ENCODE peak calls at places on chromosomes 12 and 14, in four cellular contexts. R is upper lobe of left lung, M is pancreas, U is right lobe of liver. B is an unnamed sample. For H3K36me3, the result is how much of the 10 kb centered on the place peaks cover.

GRCh38 chr14:35405304-35405996 is 901 bp upstream of the NFKBIA start:
- DNase-seq in R (peak), M (no peak), U (no peak), B (peak)

GRCh38 chr14:105204206-105204930 is 23.3 kb upstream of the NUDT14 start:
- DNase-seq in R (peak), M (peak), U (peak), B (peak)

GRCh38 chr12:122947352-122947792 is 18.9 kb downstream of the ABCB9 start:
- DNase-seq in R (peak), M (no peak), U (no peak), B (peak)

GRCh38 chr12:47838286-47838931 is 18.7 kb upstream of the HDAC7 start:
- DNase-seq in R (no peak), M (no peak), U (no peak), B (peak)

GRCh38 chr12:52690351-52691075 is 10.3 kb upstream of the KRT1 start:
- DNase-seq in R (no peak), M (no peak), U (no peak), B (no peak)

GRCh38 chr14:48936352-48936751 is 649.8 kb downstream of the RPS29 start:
- DNase-seq in R (no peak), M (no peak), U (no peak), B (no peak)

GRCh38 chr12:28543021-28543890 is 353.0 kb downstream of the CCDC91 start:
- DNase-seq in R (no peak), M (no peak), U (no peak), B (no peak)

GRCh38 chr14:58270628-58271027 is 26.0 kb downstream of the PSMA3 start:
- DNase-seq in R (no peak), M (no peak), U (no peak), B (no peak)

GRCh38 chr14:100708349-100709217 is 18.1 kb upstream of the DLK1 start:
- DNase-seq in R (peak), M (peak), U (no peak), B (peak)

GRCh38 chr12:40378721-40379120 is 153.9 kb downstream of the LRRK2 start:
- DNase-seq in R (no peak), M (no peak), U (no peak), B (no peak)

GRCh38 chr12:57111046-57111698 is at the start of gene STAT6:
- DNase-seq in R (peak), M (peak), U (peak), B (peak)

GRCh38 chr12:72057330-72057911 is 118.8 kb downstream of the TPH2 start:
- DNase-seq in R (no peak), M (no peak), U (no peak), B (no peak)

GRCh38 chr12:50764861-50765324 is 992 bp downstream of the ATF1 start:
- DNase-seq in R (peak), M (no peak), U (no peak), B (no peak)

GRCh38 chr12:66555113-66555512 is 123.8 kb downstream of the GRIP1 start:
- DNase-seq in R (no peak), M (no peak), U (no peak), B (no peak)

GRCh38 chr14:49134940-49135339 is 451.2 kb downstream of the RPS29 start:
- DNase-seq in R (no peak), M (no peak), U (no peak), B (no peak)

GRCh38 chr12:19894049-19894448 is 454.8 kb downstream of the AEBP2 start:
- DNase-seq in R (no peak), M (no peak), U (no peak), B (no peak)

GRCh38 chr14:80260649-80261048 is 49.3 kb upstream of the DIO2 start:
- DNase-seq in R (no peak), M (no peak), U (no peak), B (no peak)

GRCh38 chr12:42144174-42144423 is 575 bp downstream of the GXYLT1 start:
- DNase-seq in R (peak), M (peak), U (no peak), B (no peak)

GRCh38 chr12:52203126-52203921 is 11.5 kb upstream of the KRT80 start:
- DNase-seq in R (peak), M (peak), U (peak), B (peak)

GRCh38 chr14:51093371-51094281 is 1.3 kb downstream of the TRIM9 start:
- DNase-seq in R (peak), M (peak), U (peak), B (no peak)
- H3K36me3 ChIP-seq in R (under half), M (under half), U (under half), B (under half)

GRCh38 chr12:55679691-55680090 is 28.0 kb downstream of the ITGA7 start:
- DNase-seq in R (no peak), M (no peak), U (peak), B (peak)

GRCh38 chr12:55682087-55682796 is 25.5 kb downstream of the ITGA7 start:
- DNase-seq in R (no peak), M (no peak), U (peak), B (no peak)

GRCh38 chr12:55683676-55684075 is 24.0 kb downstream of the ITGA7 start:
- DNase-seq in R (no peak), M (no peak), U (peak), B (peak)

GRCh38 chr12:55684761-55685370 is 22.8 kb downstream of the ITGA7 start:
- DNase-seq in R (no peak), M (no peak), U (no peak), B (peak)

GRCh38 chr12:55681142-55682077 is 26.3 kb downstream of the ITGA7 start:
- DNase-seq in R (peak), M (peak), U (peak), B (peak)
- TF ChIP-seq CTCF in R (peak), M (no peak), U (peak), B (peak)

GRCh38 chr12:31973818-31974217 is 14.6 kb downstream of the RESF1 start:
- DNase-seq in R (no peak), M (no peak), U (no peak), B (no peak)
- H3K36me3 ChIP-seq in R (half or more), M (under half), U (under half), B (half or more)

DNA sequence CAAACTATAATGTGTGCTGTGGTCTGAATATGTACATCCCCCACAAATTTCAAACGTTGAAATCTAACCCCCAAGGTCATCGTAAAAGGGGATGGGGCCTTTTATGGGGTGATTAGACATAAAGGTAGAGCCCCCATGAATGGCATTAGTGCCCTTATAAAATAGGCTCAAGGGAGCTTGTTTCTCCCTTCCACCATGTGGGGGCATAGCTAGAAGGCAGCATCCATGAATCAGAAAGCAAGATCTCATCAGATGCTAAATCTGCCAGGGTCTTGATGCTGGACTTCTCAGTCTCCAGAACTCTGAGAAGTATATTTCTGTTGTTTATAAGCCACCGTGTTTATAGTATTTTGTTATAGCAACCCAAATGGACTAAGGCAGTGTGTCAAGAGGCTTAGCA is 33.4 kb upstream of the IGF1 start:
- DNase-seq in R (no peak), M (no peak), U (no peak), B (no peak)
- TF ChIP-seq CTCF in R (no peak), M (no peak), U (no peak), B (no peak)

DNA sequence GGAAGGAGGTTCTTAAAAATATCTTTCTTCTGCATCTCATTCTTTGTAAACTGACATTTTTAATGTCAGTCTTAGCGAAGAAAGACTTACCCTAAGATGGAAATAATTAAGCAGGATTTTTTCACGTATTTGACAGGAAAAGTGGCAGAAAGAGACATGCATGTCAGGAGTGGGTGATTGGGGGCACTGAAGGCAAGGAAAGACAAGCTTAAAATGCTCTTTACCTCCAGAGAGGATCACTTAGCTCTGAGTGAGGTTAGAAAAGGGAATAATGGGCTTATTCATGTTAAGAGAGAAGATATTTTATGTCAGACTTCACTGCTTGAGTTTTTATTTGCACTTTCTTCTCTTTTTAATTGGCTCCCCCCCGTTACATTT is 1358.2 kb upstream of the TMEM132C start:
- DNase-seq in R (no peak), M (no peak), U (no peak), B (no peak)
- H3K36me3 ChIP-seq in R (under half), M (under half), U (under half), B (under half)

DNA sequence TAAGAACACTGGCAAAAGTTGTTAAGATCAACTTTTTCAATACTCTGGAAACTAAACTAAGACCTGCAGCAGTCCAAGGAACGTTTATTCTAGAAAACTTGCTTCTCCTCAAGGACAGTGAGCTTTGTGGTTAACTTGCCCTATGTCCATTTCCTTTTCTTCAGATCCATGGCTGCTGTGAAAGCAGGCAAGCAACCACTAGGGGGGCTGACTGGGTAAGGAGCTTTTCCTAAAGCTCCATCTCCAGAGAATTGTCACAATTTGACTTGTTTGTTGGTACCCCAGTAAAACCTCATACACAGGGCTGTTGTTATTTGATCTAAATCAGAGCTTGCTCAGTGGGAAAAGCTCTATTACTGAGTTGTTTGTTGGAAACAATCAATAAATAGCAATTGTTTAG is 10.1 kb upstream of the RPL10L start:
- DNase-seq in R (no peak), M (no peak), U (no peak), B (no peak)
- TF ChIP-seq CTCF in R (no peak), M (no peak), U (peak), B (no peak)

GRCh38 chr12:112063264-112063663 is 45.3 kb downstream of the NAA25 start:
- DNase-seq in R (no peak), M (no peak), U (no peak), B (no peak)

GRCh38 chr12:112066566-112066965 is 42.0 kb downstream of the NAA25 start:
- DNase-seq in R (no peak), M (no peak), U (no peak), B (no peak)

GRCh38 chr12:112061127-112061526 is 47.5 kb downstream of the NAA25 start:
- DNase-seq in R (no peak), M (no peak), U (no peak), B (no peak)
- H3K36me3 ChIP-seq in R (half or more), M (under half), U (under half), B (half or more)

DNA sequence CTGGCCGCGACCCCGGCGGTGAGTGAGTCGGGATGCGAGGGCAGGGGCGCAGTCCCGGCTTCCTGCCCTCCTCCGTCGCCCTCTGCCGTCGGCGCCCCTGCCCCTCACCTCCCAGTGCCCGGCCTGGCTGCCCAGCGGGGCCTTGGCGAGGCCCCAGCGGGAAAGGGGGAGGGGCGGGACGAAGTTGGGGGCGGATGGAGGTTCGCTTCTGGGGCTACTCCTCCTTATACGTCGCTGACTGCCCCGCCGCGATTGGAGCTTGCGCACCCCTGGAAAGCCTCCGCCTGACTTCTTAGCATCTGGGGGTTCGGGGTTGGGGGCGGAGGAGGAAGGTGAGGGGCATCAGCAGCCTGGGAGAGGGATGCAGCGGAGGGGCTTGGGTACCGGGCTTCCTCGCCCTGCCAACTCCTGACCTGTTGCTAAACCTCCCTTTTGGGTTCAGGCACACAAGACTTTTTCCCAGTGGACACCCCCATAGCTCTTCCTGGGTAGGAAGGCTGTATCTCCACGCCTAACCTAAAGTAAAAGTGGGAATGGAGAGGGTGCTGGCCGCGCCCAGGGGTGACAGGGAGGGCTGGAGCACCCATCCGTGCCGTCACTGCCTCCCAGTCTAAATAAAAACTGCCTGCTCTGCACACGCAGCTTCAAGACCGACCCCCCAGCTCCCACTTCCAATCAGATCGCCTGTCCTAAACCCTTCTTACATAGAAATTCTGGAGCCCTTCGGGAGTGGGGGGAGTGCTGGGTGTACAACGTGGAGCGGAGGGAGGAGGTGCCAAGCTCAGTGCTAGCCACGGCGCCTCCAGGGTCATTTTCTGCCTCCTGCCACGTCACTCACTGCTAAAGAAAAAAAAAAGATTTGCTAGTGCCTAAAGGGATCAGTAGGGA is 585 bp downstream of the TMEM263 start:
- DNase-seq in R (peak), M (peak), U (peak), B (peak)
- TF ChIP-seq CTCF in R (no peak), M (no peak), U (no peak), B (no peak)

GRCh38 chr12:124475295-124476010 is 92.0 kb downstream of the NCOR2 start:
- DNase-seq in R (no peak), M (no peak), U (peak), B (no peak)

GRCh38 chr12:124478416-124478815 is 89.0 kb downstream of the NCOR2 start:
- DNase-seq in R (no peak), M (no peak), U (no peak), B (no peak)

GRCh38 chr12:124477109-124477915 is 90.1 kb downstream of the NCOR2 start:
- DNase-seq in R (no peak), M (no peak), U (peak), B (no peak)

GRCh38 chr12:124474709-124475108 is 92.7 kb downstream of the NCOR2 start:
- DNase-seq in R (no peak), M (no peak), U (peak), B (no peak)

GRCh38 chr12:124476011-124476400 is 91.4 kb downstream of the NCOR2 start:
- DNase-seq in R (no peak), M (no peak), U (peak), B (no peak)
- H3K36me3 ChIP-seq in R (half or more), M (under half), U (under half), B (half or more)

GRCh38 chr14:68279437-68279720 is 459.8 kb downstream of the RAD51B start:
- DNase-seq in R (no peak), M (no peak), U (no peak), B (no peak)

GRCh38 chr14:68278568-68279436 is 459.2 kb downstream of the RAD51B start:
- DNase-seq in R (no peak), M (no peak), U (peak), B (no peak)

GRCh38 chr14:68270342-68270741 is 450.8 kb downstream of the RAD51B start:
- DNase-seq in R (no peak), M (no peak), U (no peak), B (no peak)

GRCh38 chr14:68271996-68272395 is 452.4 kb downstream of the RAD51B start:
- DNase-seq in R (no peak), M (no peak), U (no peak), B (no peak)

GRCh38 chr14:68274722-68275121 is 455.1 kb downstream of the RAD51B start:
- DNase-seq in R (no peak), M (no peak), U (no peak), B (no peak)
- TF ChIP-seq CTCF in R (no peak), M (no peak), U (peak), B (no peak)

B was measured in upper lobe of right lung.